ENCODE peak calls at places on chromosomes 5 and 9, in five cellular contexts. G is RWPE1; P is effector memory CD4-positive, alpha-beta T cell; O is OCI-LY7; H is breast epithelium. U is an unnamed sample.
A peak's percentile ranks its signal among the peaks of the same experiment; 100 is the strongest.

GRCh38 chr5:60340965-60341471 is 358.9 kb downstream of the DEPDC1B start:
- DNase-seq in G (no peak), P (no peak), O (no peak), H (no peak), U (no peak)

GRCh38 chr5:96374653-96375052 is 58.4 kb downstream of the PCSK1 start:
- DNase-seq in G (no peak), P (no peak), O (no peak), H (no peak), U (no peak)

GRCh38 chr9:123525424-123525823 is 169.4 kb downstream of the CRB2 start:
- DNase-seq in G (no peak), P (no peak), O (no peak), H (no peak), U (no peak)

GRCh38 chr5:10448754-10449345 is 7.2 kb downstream of the ROPN1L start:
- DNase-seq in G (no peak), P (no peak), O (no peak), H (no peak), U (no peak)

GRCh38 chr5:32542216-32543059 is 42.9 kb upstream of the SUB1 start:
- DNase-seq in G (peak; percentile 29), P (no peak), O (peak; percentile 11), H (no peak), U (no peak)

GRCh38 chr5:117454716-117455212 is 880.1 kb upstream of the SEMA6A start:
- DNase-seq in G (peak; percentile 45), P (peak; percentile 15), O (peak; percentile 57), H (peak; percentile 17), U (no peak)

GRCh38 chr9:18985464-18985951 is 47.5 kb downstream of the SAXO1 start:
- DNase-seq in G (no peak), P (no peak), O (no peak), H (peak; percentile 43), U (no peak)

GRCh38 chr9:135613946-135614805 is 25.2 kb downstream of the GLT6D1 start:
- DNase-seq in G (no peak), P (no peak), O (no peak), H (peak; percentile 7), U (no peak)

GRCh38 chr5:133059621-133060020 is 7.8 kb downstream of the HSPA4 start:
- DNase-seq in G (no peak), P (no peak), O (no peak), H (no peak), U (no peak)

GRCh38 chr9:5863092-5863746 is 27.5 kb upstream of the MLANA start:
- DNase-seq in G (no peak), P (no peak), O (no peak), H (no peak), U (no peak)

GRCh38 chr9:42852133-42852532 is 668.7 kb downstream of the SPATA31A6 start:
- DNase-seq in G (peak; percentile 32), P (peak; percentile 26), O (no peak), H (no peak), U (peak; percentile 36)

GRCh38 chr5:98775246-98775961 is 1.9 kb downstream of the RGMB start:
- DNase-seq in G (no peak), P (no peak), O (no peak), H (no peak), U (no peak)

GRCh38 chr5:180599590-180599914 is 8.3 kb upstream of the SCGB3A1 start:
- DNase-seq in G (no peak), P (no peak), O (no peak), H (no peak), U (peak; percentile 20)

GRCh38 chr9:101400120-101400519 is 1.5 kb downstream of the ZNF189 start:
- DNase-seq in G (no peak), P (no peak), O (no peak), H (no peak), U (no peak)

GRCh38 chr5:160421625-160422258 is at the start of gene PTTG1:
- DNase-seq in G (peak; percentile 96), P (peak; percentile 89), O (peak; percentile 97), H (peak; percentile 95), U (peak; percentile 92)

GRCh38 chr5:71861682-71862457 is 142.8 kb downstream of the CARTPT start:
- DNase-seq in G (no peak), P (no peak), O (no peak), H (no peak), U (no peak)

GRCh38 chr5:138491284-138491648 is 26.0 kb downstream of the EGR1 start:
- DNase-seq in G (no peak), P (no peak), O (no peak), H (no peak), U (no peak)

GRCh38 chr9:123562844-123563346 is 206.9 kb downstream of the CRB2 start:
- DNase-seq in G (peak; percentile 45), P (no peak), O (no peak), H (no peak), U (no peak)

GRCh38 chr5:74272019-74272775 is 368.3 kb downstream of the ENC1 start:
- DNase-seq in G (peak; percentile 74), P (no peak), O (no peak), H (no peak), U (no peak)

DNA sequence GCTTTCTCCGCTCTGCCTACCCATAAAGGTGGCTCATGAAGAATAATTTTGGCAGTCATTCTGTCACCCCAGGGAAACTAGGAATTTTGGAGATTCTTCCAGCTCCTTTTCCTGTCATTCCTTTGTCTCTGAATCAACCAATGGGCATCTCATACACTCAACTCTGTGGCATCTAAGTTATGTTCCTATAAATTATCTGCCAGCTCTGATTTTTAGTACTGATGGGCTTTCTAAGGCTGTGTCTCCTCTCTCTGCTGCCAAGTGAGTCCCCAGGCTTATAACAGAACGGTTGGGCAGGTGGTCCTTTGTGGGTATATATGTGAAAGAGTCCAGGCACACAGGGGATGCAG is 226.8 kb downstream of the NMUR2 start:
- DNase-seq in G (no peak), P (no peak), O (no peak), H (no peak), U (no peak)
- H3K27ac ChIP-seq in G (no peak overlapping the region), P (no peak overlapping the region), O (no peak overlapping the region), H (no peak overlapping the region), U (no peak overlapping the region)

GRCh38 chr5:134943547-134943946 is 24.2 kb upstream of the CATSPER3 start:
- DNase-seq in G (no peak), P (no peak), O (no peak), H (no peak), U (no peak)
- H3K27ac ChIP-seq in G (no peak overlapping the region), P (no peak overlapping the region), O (no peak overlapping the region), H (no peak overlapping the region), U (no peak overlapping the region)

DNA sequence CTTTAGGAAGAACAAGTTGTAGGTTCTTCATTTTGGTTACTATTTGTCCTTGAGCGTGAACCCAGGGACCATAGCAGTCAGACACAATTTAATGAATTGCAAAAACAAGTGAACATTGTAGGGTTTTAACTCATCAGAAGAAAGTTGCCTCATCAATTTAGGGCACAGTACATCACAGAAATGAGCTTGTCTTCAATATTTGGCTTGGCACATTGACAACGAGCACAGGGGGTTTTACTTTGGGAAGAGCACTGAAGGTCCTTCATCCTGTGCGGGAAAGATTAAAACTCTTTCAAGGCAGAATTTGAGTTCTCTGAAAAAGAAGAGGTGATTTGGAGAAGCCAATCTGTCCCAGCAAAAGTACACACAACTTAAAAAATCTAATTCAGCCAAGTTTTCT is 381.2 kb downstream of the TMEM38B start:
- DNase-seq in G (no peak), P (no peak), O (no peak), H (peak; percentile 22), U (no peak)
- H3K27ac ChIP-seq in G (no peak overlapping the region), P (no peak overlapping the region), O (no peak overlapping the region), H (peak overlapping the region; percentile 72), U (no peak overlapping the region)

DNA sequence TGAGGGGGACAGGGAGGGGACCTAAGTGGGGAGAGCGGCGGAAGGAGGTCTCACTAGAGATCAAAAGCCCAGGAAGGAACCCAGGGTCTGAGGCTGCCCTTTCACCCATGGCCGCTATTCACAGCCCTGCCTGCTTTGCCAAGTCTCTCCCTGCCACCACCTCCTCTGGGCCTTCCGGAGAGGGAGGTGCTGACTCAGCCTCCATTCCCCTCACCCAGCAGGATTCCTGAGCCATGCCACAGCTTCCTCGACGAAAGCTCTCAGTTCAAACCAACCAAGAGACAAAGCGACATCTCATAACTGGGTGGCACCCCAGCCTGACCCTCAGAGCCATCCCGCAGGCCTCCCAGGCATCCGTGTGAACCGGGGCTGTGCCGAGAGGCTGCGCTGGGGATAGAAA is 36.7 kb downstream of the PAX5 start:
- DNase-seq in G (peak; percentile 63), P (no peak), O (no peak), H (no peak), U (no peak)
- H3K27ac ChIP-seq in G (no peak overlapping the region), P (no peak overlapping the region), O (peak overlapping the region; percentile 64), H (no peak overlapping the region), U (no peak overlapping the region)

GRCh38 chr5:5139358-5140050 is 626 bp upstream of the ADAMTS16 start:
- DNase-seq in G (no peak), P (no peak), O (no peak), H (no peak), U (no peak)

GRCh38 chr5:5132185-5132584 is 7.9 kb upstream of the ADAMTS16 start:
- DNase-seq in G (no peak), P (no peak), O (no peak), H (no peak), U (no peak)

GRCh38 chr5:5134107-5134506 is 6.0 kb upstream of the ADAMTS16 start:
- DNase-seq in G (no peak), P (no peak), O (no peak), H (no peak), U (no peak)

GRCh38 chr5:5132896-5133295 is 7.2 kb upstream of the ADAMTS16 start:
- DNase-seq in G (no peak), P (no peak), O (no peak), H (no peak), U (no peak)

GRCh38 chr5:5135957-5136676 is 4.0 kb upstream of the ADAMTS16 start:
- DNase-seq in G (no peak), P (no peak), O (no peak), H (no peak), U (no peak)
- H3K27ac ChIP-seq in G (no peak overlapping the region), P (no peak overlapping the region), O (no peak overlapping the region), H (no peak overlapping the region), U (no peak overlapping the region)

DNA sequence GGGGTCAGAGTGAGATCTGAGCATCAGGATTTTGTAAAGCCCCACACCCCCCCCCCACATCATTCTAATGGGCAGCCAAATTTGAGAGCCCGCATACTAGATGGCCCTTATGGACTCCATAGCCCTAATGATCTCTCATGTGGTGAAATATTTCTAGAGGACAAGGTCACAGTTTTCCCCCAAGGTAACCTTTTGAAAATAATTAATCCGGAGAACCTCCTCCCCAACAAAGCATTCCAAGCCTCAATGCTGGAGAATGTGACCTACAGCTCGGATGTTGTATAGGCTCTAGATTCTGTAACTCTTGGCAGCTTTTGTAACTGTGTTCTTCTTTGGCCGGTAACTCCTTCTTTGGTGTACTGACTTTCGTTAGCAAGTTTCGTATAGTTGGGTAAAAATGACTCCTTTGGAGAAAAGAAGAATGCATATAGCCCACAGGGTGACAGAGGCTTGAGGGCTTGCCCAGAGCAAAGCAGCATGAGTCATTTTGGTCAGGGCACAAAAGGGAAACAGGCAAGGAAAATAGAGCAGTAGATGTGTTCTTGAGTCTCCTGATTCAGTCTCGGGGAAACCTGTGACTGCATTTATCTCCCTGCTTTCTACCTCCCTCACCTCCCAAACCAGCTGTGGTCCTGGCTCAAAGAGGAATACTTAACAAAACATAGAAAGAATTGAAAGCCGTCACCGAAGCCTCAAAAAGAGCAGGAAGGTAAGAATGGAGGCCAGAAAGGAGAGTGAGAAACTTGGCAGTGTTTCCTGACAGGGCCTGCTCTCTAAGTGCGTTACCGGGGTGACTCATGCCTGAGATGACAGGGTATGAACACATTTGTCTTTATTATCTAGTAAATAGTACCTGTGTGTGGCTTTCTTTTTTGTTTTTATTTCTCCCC is 6.5 kb upstream of the XPA start:
- DNase-seq in G (peak; percentile 86), P (no peak), O (no peak), H (peak; percentile 32), U (no peak)
- H3K27ac ChIP-seq in G (peak overlapping the region; percentile 65), P (peak overlapping the region; percentile 40), O (no peak overlapping the region), H (peak overlapping the region; percentile 36), U (no peak overlapping the region)